ENCODE peak calls at places on chromosomes 16 and 17, in eight cellular contexts. N, I, S, D, A, P, Z and C are unnamed samples.

GRCh38 chr16:83244057-83244456 is 563.7 kb upstream of the HSBP1 start:
- DNase-seq in Z (no peak), A (no peak), I (no peak), S (no peak), D (no peak), P (no peak), N (no peak), C (no peak)

GRCh38 chr16:7086842-7087616 is 245.6 kb upstream of the RBFOX1 start:
- DNase-seq in Z (peak), I (peak), D (peak), P (no peak), S (no peak), A (no peak), N (peak), C (no peak)

GRCh38 chr17:74296548-74296936 is 22.5 kb downstream of the DNAI2 start:
- DNase-seq in Z (peak), A (no peak), D (peak), N (peak), P (no peak), I (peak), S (no peak), C (no peak)

GRCh38 chr16:82754716-82755513 is 128.1 kb downstream of the CDH13 start:
- DNase-seq in N (no peak), P (no peak), I (no peak), Z (no peak), S (no peak), D (no peak), A (no peak), C (no peak)

GRCh38 chr16:50274771-50275415 is 8.5 kb downstream of the ADCY7 start:
- DNase-seq in D (no peak), A (peak), S (peak), P (no peak), N (no peak), I (no peak), Z (no peak), C (no peak)

GRCh38 chr16:68539704-68540370 is 746 bp downstream of the ZFP90 start:
- DNase-seq in A (no peak), P (no peak), D (peak), S (no peak), Z (no peak), I (no peak), N (no peak), C (no peak)

GRCh38 chr17:38510424-38511125 is 82.3 kb downstream of the ARHGAP23 start:
- DNase-seq in D (no peak), P (no peak), A (no peak), N (no peak), Z (peak), I (peak), S (no peak), C (no peak)

GRCh38 chr16:84223456-84223855 is 16.4 kb downstream of the KCNG4 start:
- DNase-seq in D (peak), I (no peak), P (no peak), A (no peak), S (no peak), Z (no peak), N (no peak), C (no peak)

GRCh38 chr17:61490540-61490975 is 38.3 kb downstream of the TBX4 start:
- DNase-seq in N (no peak), Z (no peak), I (no peak), D (peak), A (no peak), S (no peak), P (no peak), C (no peak)